ENCODE peak calls at places on chromosomes 11 and 22, in four cellular contexts. I, V, A and N are unnamed samples.

GRCh38 chr22:30287626-30288413 is 1.5 kb downstream of the CASTOR1 start:
- DNase-seq in A (peak; percentile 93), V (peak; percentile 95), I (peak; percentile 83), N (peak; percentile 47)

GRCh38 chr22:49812838-49813237 is 14.8 kb downstream of the BRD1 start:
- DNase-seq in V (peak; percentile 22), I (no peak), A (no peak), N (peak; percentile 38)

GRCh38 chr22:30234786-30235470 is 11.6 kb downstream of the LIF start:
- DNase-seq in V (no peak), I (no peak), A (no peak), N (no peak)

GRCh38 chr11:67999704-68000103 is 4.2 kb downstream of the UNC93B1 start:
- DNase-seq in I (no peak), A (no peak), V (no peak), N (no peak)

GRCh38 chr11:73404048-73404447 is 27.8 kb downstream of the RELT start:
- DNase-seq in I (peak; percentile 65), V (peak; percentile 72), A (peak; percentile 48), N (no peak)

GRCh38 chr11:14643697-14644395 is at the start of gene PDE3B:
- DNase-seq in V (peak; percentile 46), A (peak; percentile 90), I (peak; percentile 68), N (peak; percentile 30)

GRCh38 chr11:14141676-14142075 is 179.2 kb downstream of the SPON1 start:
- DNase-seq in A (no peak), I (no peak), V (no peak), N (no peak)

GRCh38 chr22:41619979-41620645 is 731 bp downstream of the DESI1 start:
- DNase-seq in I (peak; percentile 48), A (peak; percentile 57), V (no peak), N (peak; percentile 63)

GRCh38 chr11:76624515-76625379 is 45.8 kb downstream of the LRRC32 start:
- DNase-seq in A (no peak), V (no peak), I (no peak), N (no peak)

GRCh38 chr11:112809429-112809828 is 151.8 kb upstream of the NCAM1 start:
- DNase-seq in V (no peak), I (no peak), A (no peak), N (no peak)

GRCh38 chr22:43862074-43862881 is at the start of gene SULT4A1:
- DNase-seq in A (no peak), I (no peak), V (peak; percentile 62), N (no peak)

GRCh38 chr11:100681064-100681502 is 6.0 kb upstream of the ARHGAP42 start:
- DNase-seq in V (peak; percentile 8), I (peak; percentile 66), A (peak; percentile 88), N (peak; percentile 57)

GRCh38 chr11:110337570-110338193 is 41.3 kb upstream of the RDX start:
- DNase-seq in A (no peak), V (peak; percentile 40), I (no peak), N (no peak)

GRCh38 chr11:111635706-111636045 is 33.4 kb downstream of the SIK2 start:
- DNase-seq in V (peak; percentile 70), I (peak; percentile 12), A (peak; percentile 33), N (peak; percentile 39)

GRCh38 chr22:42646569-42647525 is 2.3 kb downstream of the CYB5R3 start:
- DNase-seq in V (peak; percentile 38), I (no peak), A (peak; percentile 58), N (peak; percentile 58)

GRCh38 chr11:63906585-63906984 is 10.4 kb downstream of the RCOR2 start:
- DNase-seq in A (peak; percentile 65), I (no peak), V (peak; percentile 32), N (no peak)

GRCh38 chr11:59673291-59673690 is 4.5 kb upstream of the PATL1 start:
- DNase-seq in A (no peak), I (no peak), V (no peak), N (no peak)

GRCh38 chr22:22168190-22168940 is 76.2 kb upstream of the VPREB1 start:
- DNase-seq in I (no peak), A (peak; percentile 18), V (peak; percentile 66), N (no peak)

GRCh38 chr22:30208631-30209603 is 37.6 kb downstream of the LIF start:
- DNase-seq in I (peak; percentile 74), V (peak; percentile 94), A (no peak), N (peak; percentile 19)

GRCh38 chr11:44934110-44934509 is 16.6 kb downstream of the TP53I11 start:
- DNase-seq in I (no peak), A (no peak), V (no peak), N (no peak)

GRCh38 chr11:47448566-47449427 is at the start of gene RAPSN:
- DNase-seq in I (peak; percentile 77), A (no peak), V (no peak), N (peak; percentile 83)

GRCh38 chr22:31647516-31647915 is 14.5 kb downstream of the PISD start:
- DNase-seq in A (no peak), V (peak; percentile 90), I (no peak), N (no peak)

GRCh38 chr11:110075087-110075821 is 17.9 kb upstream of the ZC3H12C start:
- DNase-seq in V (no peak), A (peak; percentile 28), I (no peak), N (no peak)

GRCh38 chr11:43548921-43549320 is 131.6 kb upstream of the HSD17B12 start:
- DNase-seq in I (no peak), V (no peak), A (no peak), N (no peak)

GRCh38 chr11:32184057-32185055 is 93.5 kb downstream of the RCN1 start:
- DNase-seq in A (no peak), I (no peak), V (no peak), N (no peak)

GRCh38 chr11:35792148-35792845 is 129.7 kb downstream of the TRIM44 start:
- DNase-seq in I (no peak), A (no peak), V (peak; percentile 44), N (peak; percentile 17)

GRCh38 chr11:60987577-60988277 is 16.2 kb downstream of the CD6 start:
- DNase-seq in I (no peak), V (no peak), A (no peak), N (no peak)

GRCh38 chr22:37804886-37805857 is 2.6 kb upstream of the GCAT start:
- DNase-seq in I (peak; percentile 90), A (peak; percentile 94), V (peak; percentile 86), N (peak; percentile 80)

GRCh38 chr11:76240143-76240505 is 33.8 kb upstream of the WNT11 start:
- DNase-seq in V (no peak), I (no peak), A (no peak), N (no peak)

GRCh38 chr11:84958295-84958694 is 668.8 kb downstream of the DLG2 start:
- DNase-seq in A (no peak), I (no peak), V (no peak), N (no peak)

GRCh38 chr11:116691779-116692178 is 81.0 kb downstream of the BUD13 start:
- DNase-seq in I (peak; percentile 36), V (peak; percentile 24), A (peak; percentile 63), N (no peak)

GRCh38 chr11:120738516-120739046 is 227.0 kb downstream of the GRIK4 start:
- DNase-seq in I (no peak), A (no peak), V (no peak), N (no peak)

GRCh38 chr11:8715501-8715900 is 32.9 kb downstream of the RPL27A start:
- DNase-seq in V (no peak), A (no peak), I (peak; percentile 70), N (peak; percentile 68)

GRCh38 chr11:76602431-76602861 is 68.1 kb downstream of the LRRC32 start:
- DNase-seq in A (peak; percentile 86), I (peak; percentile 68), V (peak; percentile 76), N (no peak)

GRCh38 chr22:30175743-30176288 is 70.7 kb downstream of the LIF start:
- DNase-seq in A (no peak), I (no peak), V (no peak), N (no peak)

DNA sequence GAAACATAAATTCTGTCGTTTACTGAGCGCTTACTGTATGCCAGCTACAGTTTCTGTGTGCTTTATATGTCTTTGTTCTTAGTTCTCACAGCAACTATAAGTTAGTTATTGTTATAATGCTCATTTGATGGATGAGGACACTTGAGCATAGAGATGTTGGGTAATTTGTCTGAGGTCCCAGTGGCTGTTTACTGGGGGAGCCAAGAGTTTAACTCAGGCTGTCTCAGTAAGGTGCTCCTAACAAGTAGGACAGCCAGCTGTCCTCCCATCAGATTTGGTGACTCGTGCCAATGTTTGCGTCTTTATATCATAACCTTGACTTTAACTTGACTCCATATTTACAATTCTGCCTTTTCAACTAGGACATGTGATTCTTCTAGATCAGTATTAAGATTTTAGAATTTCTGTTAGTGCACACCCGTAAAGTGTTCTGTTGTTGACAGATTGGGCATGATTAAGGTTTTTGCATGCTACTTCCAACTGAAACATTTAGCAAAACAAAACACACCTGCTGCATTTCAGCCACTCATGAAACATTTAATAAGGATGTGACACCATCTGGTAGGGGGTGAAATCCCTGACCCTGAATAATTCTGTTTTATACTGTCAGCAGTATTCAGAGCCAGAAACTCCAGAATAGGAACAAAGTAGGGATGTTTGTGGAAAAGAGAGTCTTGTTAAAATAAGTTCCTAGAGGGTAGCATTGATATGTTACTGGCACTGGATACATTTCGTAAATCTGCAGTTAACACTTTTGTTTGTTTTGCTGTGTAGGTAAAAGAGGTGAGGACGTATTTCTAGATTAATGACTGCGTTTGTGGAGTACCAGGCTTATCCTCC is 1.9 kb downstream of the REXO2 start:
- DNase-seq in V (peak; percentile 10), A (no peak), I (no peak), N (no peak)
- H3K4me3 ChIP-seq in V (peak overlapping the region; percentile 94), A (no peak overlapping the region), I (peak overlapping the region; percentile 92), N (peak overlapping the region; percentile 93)

GRCh38 chr11:95788921-95789505 is 569 bp downstream of the FAM76B start:
- DNase-seq in V (peak; percentile 46), A (peak; percentile 31), I (no peak), N (no peak)
- TF ChIP-seq CTCF in V (peak; percentile 42), A (no peak), I (no peak), N (no peak)

GRCh38 chr22:29130490-29130889 is 57.7 kb downstream of the KREMEN1 start:
- DNase-seq in A (no peak), I (no peak), V (no peak), N (no peak)

GRCh38 chr22:29124777-29125506 is 52.1 kb downstream of the KREMEN1 start:
- DNase-seq in V (no peak), A (no peak), I (no peak), N (no peak)

GRCh38 chr22:29129644-29130201 is 56.9 kb downstream of the KREMEN1 start:
- DNase-seq in I (no peak), V (no peak), A (no peak), N (no peak)

GRCh38 chr22:29128891-29129643 is 56.2 kb downstream of the KREMEN1 start:
- DNase-seq in I (no peak), A (no peak), V (no peak), N (no peak)

GRCh38 chr22:29126670-29127069 is 53.8 kb downstream of the KREMEN1 start:
- DNase-seq in I (no peak), A (no peak), V (no peak), N (no peak)
- H3K4me3 ChIP-seq in I (no peak overlapping the region), A (no peak overlapping the region), V (no peak overlapping the region), N (no peak overlapping the region)

DNA sequence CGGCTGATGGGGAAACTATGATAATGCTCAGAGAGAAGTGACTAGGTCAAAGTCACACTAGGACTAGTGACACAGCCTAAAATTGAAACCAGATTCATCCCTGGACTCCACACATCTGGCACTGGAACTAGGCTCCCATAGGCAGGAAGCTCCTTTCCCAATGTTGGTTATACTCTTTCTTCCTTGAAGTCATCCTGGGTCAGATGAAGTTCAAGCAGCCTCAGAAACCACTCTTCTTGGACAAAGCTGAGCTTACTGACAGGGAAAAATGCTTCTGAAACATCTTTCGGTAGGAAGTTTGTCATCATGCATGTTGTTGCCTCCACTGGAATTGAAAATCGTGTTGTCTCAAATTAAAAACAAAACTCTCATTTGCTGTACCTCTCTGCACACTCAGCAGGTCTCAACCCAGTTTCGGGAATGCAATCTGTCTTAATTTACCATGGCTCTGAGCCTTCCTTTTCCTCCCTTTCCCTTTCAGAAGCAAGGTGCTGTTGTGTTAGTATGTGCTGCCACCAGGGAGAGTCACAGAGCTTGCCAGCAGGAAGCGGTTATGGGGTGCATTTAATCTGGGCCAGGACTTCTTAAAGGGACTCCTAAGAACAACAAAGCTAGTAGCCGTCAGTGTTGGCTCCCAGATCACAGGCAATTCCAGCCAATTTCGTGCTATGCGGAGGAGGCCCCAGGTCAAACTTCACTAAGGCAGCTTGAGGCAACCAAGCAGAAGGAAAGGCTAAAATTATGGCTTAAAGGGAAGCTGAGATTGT is 384.8 kb downstream of the TENM4 start:
- DNase-seq in I (peak; percentile 34), A (no peak), V (peak; percentile 54), N (no peak)
- TF ChIP-seq CTCF in I (no peak), A (no peak), V (peak; percentile 23), N (no peak)